ENCODE peak calls at places on chromosomes 2 and 18, in five cellular contexts. One of them, this sample, is unnamed.

GRCh38 chr2:83069724-83070123 is 1389.4 kb downstream of the SUCLG1 start:
- DNase-seq in NCI-H1092: no peak
- DNase-seq in HS-5: no peak
- DNase-seq in progenitor cell of endocrine pancreas: no peak
- DNase-seq in AG09309: no peak
- DNase-seq in this sample: peak

GRCh38 chr2:84946204-84947009 is 24.6 kb upstream of the KCMF1 start:
- DNase-seq in NCI-H1092: no peak
- DNase-seq in progenitor cell of endocrine pancreas: no peak
- DNase-seq in HS-5: peak
- DNase-seq in AG09309: no peak
- DNase-seq in this sample: peak

GRCh38 chr2:6881036-6881435 is 3.5 kb downstream of the RSAD2 start:
- DNase-seq in AG09309: no peak
- DNase-seq in HS-5: no peak
- DNase-seq in NCI-H1092: no peak
- DNase-seq in progenitor cell of endocrine pancreas: no peak
- DNase-seq in this sample: no peak

GRCh38 chr2:117979911-117980341 is 33.9 kb downstream of the CCDC93 start:
- DNase-seq in AG09309: no peak
- DNase-seq in NCI-H1092: no peak
- DNase-seq in progenitor cell of endocrine pancreas: no peak
- DNase-seq in HS-5: no peak
- DNase-seq in this sample: no peak

GRCh38 chr18:69261436-69261835 is 139.3 kb upstream of the DOK6 start:
- DNase-seq in NCI-H1092: no peak
- DNase-seq in AG09309: no peak
- DNase-seq in HS-5: no peak
- DNase-seq in progenitor cell of endocrine pancreas: no peak
- DNase-seq in this sample: no peak

GRCh38 chr2:140892911-140893637 is 1237.7 kb downstream of the LRP1B start:
- DNase-seq in progenitor cell of endocrine pancreas: no peak
- DNase-seq in NCI-H1092: no peak
- DNase-seq in HS-5: peak
- DNase-seq in AG09309: no peak
- DNase-seq in this sample: peak

GRCh38 chr2:120818441-120818920 is 82.8 kb downstream of the GLI2 start:
- DNase-seq in NCI-H1092: no peak
- DNase-seq in AG09309: peak
- DNase-seq in progenitor cell of endocrine pancreas: no peak
- DNase-seq in HS-5: peak
- DNase-seq in this sample: peak

GRCh38 chr2:19198376-19198775 is 160.0 kb downstream of the OSR1 start:
- DNase-seq in AG09309: no peak
- DNase-seq in progenitor cell of endocrine pancreas: no peak
- DNase-seq in HS-5: no peak
- DNase-seq in NCI-H1092: no peak
- DNase-seq in this sample: no peak

GRCh38 chr18:23856466-23857175 is 157.9 kb upstream of the TTC39C start:
- DNase-seq in HS-5: no peak
- DNase-seq in progenitor cell of endocrine pancreas: no peak
- DNase-seq in AG09309: no peak
- DNase-seq in NCI-H1092: no peak
- DNase-seq in this sample: no peak

GRCh38 chr2:218125626-218126080 is at the start of gene CXCR2:
- DNase-seq in NCI-H1092: no peak
- DNase-seq in progenitor cell of endocrine pancreas: no peak
- DNase-seq in HS-5: no peak
- DNase-seq in AG09309: no peak
- DNase-seq in this sample: no peak

GRCh38 chr18:32351014-32351413 is 119.7 kb downstream of the GAREM1 start:
- DNase-seq in progenitor cell of endocrine pancreas: no peak
- DNase-seq in HS-5: no peak
- DNase-seq in AG09309: no peak
- DNase-seq in NCI-H1092: no peak
- DNase-seq in this sample: peak

GRCh38 chr18:10440874-10441273 is 13.6 kb upstream of the APCDD1 start:
- DNase-seq in progenitor cell of endocrine pancreas: no peak
- DNase-seq in NCI-H1092: no peak
- DNase-seq in AG09309: no peak
- DNase-seq in HS-5: no peak
- DNase-seq in this sample: no peak

GRCh38 chr2:44324971-44325426 is 36.3 kb downstream of the PREPL start:
- DNase-seq in HS-5: peak
- DNase-seq in NCI-H1092: no peak
- DNase-seq in AG09309: peak
- DNase-seq in progenitor cell of endocrine pancreas: no peak
- DNase-seq in this sample: peak

GRCh38 chr2:112980537-112980936 is 2.7 kb downstream of the IL36G start:
- DNase-seq in NCI-H1092: no peak
- DNase-seq in AG09309: no peak
- DNase-seq in HS-5: no peak
- DNase-seq in progenitor cell of endocrine pancreas: no peak
- DNase-seq in this sample: no peak

GRCh38 chr2:10777842-10778723 is 34.5 kb downstream of the PDIA6 start:
- DNase-seq in AG09309: no peak
- DNase-seq in HS-5: no peak
- DNase-seq in NCI-H1092: no peak
- DNase-seq in progenitor cell of endocrine pancreas: no peak
- DNase-seq in this sample: no peak

GRCh38 chr2:149235837-149236236 is 94.5 kb upstream of the LYPD6 start:
- DNase-seq in progenitor cell of endocrine pancreas: no peak
- DNase-seq in HS-5: no peak
- DNase-seq in NCI-H1092: no peak
- DNase-seq in AG09309: no peak
- DNase-seq in this sample: no peak

GRCh38 chr2:232120911-232121310 is 159.4 kb downstream of the DIS3L2 start:
- DNase-seq in progenitor cell of endocrine pancreas: no peak
- DNase-seq in NCI-H1092: no peak
- DNase-seq in AG09309: no peak
- DNase-seq in HS-5: no peak
- DNase-seq in this sample: no peak

This sample was measured in fibroblast of pulmonary artery.